ENCODE peak calls at places on chromosomes 6 and 20, in four cellular contexts. T is tibial nerve, O is left ventricle myocardium inferior, P is cardiac muscle cell. V is an unnamed sample.
A peak's percentile ranks its signal among the peaks of the same experiment; 100 is the strongest.

GRCh38 chr6:41247288-41247865 is 19.2 kb downstream of the TREML4 start:
- DNase-seq in O (no peak), P (no peak), T (no peak), V (no peak)

GRCh38 chr6:168417158-168417557 is 23.8 kb upstream of the SMOC2 start:
- DNase-seq in P (peak; percentile 8), O (no peak), T (no peak), V (no peak)

GRCh38 chr6:111248789-111249188 is 161.5 kb downstream of the SLC16A10 start:
- DNase-seq in O (no peak), P (no peak), T (no peak), V (no peak)

GRCh38 chr6:41286544-41287346 is at the start of gene TREM1:
- DNase-seq in O (peak; percentile 52), P (peak; percentile 96), T (peak; percentile 78), V (no peak)

GRCh38 chr6:154164397-154164796 is 125.4 kb downstream of the OPRM1 start:
- DNase-seq in P (peak; percentile 95), O (no peak), T (peak; percentile 72), V (no peak)

GRCh38 chr20:58906111-58906510 is 53.6 kb downstream of the GNAS start:
- DNase-seq in T (no peak), O (no peak), P (no peak), V (no peak)

GRCh38 chr20:1809121-1809520 is 86.1 kb upstream of the SIRPA start:
- DNase-seq in T (no peak), O (no peak), P (peak; percentile 44), V (no peak)

GRCh38 chr6:146481527-146481926 is 62.1 kb upstream of the RAB32 start:
- DNase-seq in P (no peak), T (no peak), O (no peak), V (no peak)

GRCh38 chr20:51712501-51713212 is 55.5 kb downstream of the ATP9A start:
- DNase-seq in T (no peak), O (no peak), P (peak; percentile 57), V (peak; percentile 50)

GRCh38 chr6:24205020-24205492 is 79.0 kb downstream of the NRSN1 start:
- DNase-seq in P (peak; percentile 55), O (no peak), T (peak; percentile 30), V (peak; percentile 32)

GRCh38 chr6:53513056-53513455 is 31.8 kb downstream of the GCLC start:
- DNase-seq in P (no peak), O (no peak), T (no peak), V (no peak)

GRCh38 chr6:42629845-42630244 is 66.0 kb downstream of the UBR2 start:
- DNase-seq in P (no peak), T (no peak), O (no peak), V (no peak)

GRCh38 chr6:5518936-5519491 is 257.7 kb downstream of the FARS2 start:
- DNase-seq in P (no peak), T (no peak), O (no peak), V (no peak)

GRCh38 chr6:134805163-134805562 is 144.7 kb downstream of the ALDH8A1 start:
- DNase-seq in T (no peak), O (no peak), P (no peak), V (no peak)

GRCh38 chr6:88780714-88781389 is 182.6 kb downstream of the RNGTT start:
- DNase-seq in O (no peak), P (peak; percentile 84), T (peak; percentile 22), V (peak; percentile 78)

GRCh38 chr6:85669735-85670194 is 27.1 kb upstream of the SYNCRIP start:
- DNase-seq in P (peak; percentile 36), O (no peak), T (no peak), V (peak; percentile 48)

GRCh38 chr20:54745780-54746179 is 270.4 kb downstream of the DOK5 start:
- DNase-seq in T (no peak), O (no peak), P (no peak), V (no peak)

GRCh38 chr6:170209354-170210025 is 81.4 kb downstream of the DLL1 start:
- DNase-seq in P (no peak), O (no peak), T (no peak), V (no peak)

GRCh38 chr6:136927313-136927712 is 5.2 kb downstream of the SLC35D3 start:
- DNase-seq in O (no peak), P (peak; percentile 25), T (no peak), V (peak; percentile 11)

GRCh38 chr20:48841861-48842529 is 14.2 kb upstream of the PREX1 start:
- DNase-seq in P (peak; percentile 83), O (no peak), T (no peak), V (no peak)

GRCh38 chr20:20211274-20211987 is 156.5 kb upstream of the INSM1 start:
- DNase-seq in O (no peak), T (no peak), P (no peak), V (no peak)

GRCh38 chr6:113997106-113997505 is 26.2 kb upstream of the HDAC2 start:
- DNase-seq in P (peak; percentile 79), T (no peak), O (no peak), V (no peak)

GRCh38 chr6:106085984-106086832 is at the start of gene PRDM1:
- DNase-seq in T (peak; percentile 58), O (peak; percentile 71), P (peak; percentile 45), V (peak; percentile 84)

GRCh38 chr6:162825597-162825996 is 97.8 kb downstream of the PACRG start:
- DNase-seq in O (no peak), P (no peak), T (no peak), V (no peak)

GRCh38 chr6:157198425-157199279 is 124.7 kb downstream of the TMEM242 start:
- DNase-seq in P (peak; percentile 30), T (peak; percentile 12), O (peak; percentile 53), V (no peak)

GRCh38 chr6:168217216-168217879 is 102.2 kb downstream of the DACT2 start:
- DNase-seq in O (no peak), T (no peak), P (no peak), V (no peak)

GRCh38 chr20:13307562-13308163 is 86.6 kb downstream of the ISM1 start:
- DNase-seq in T (no peak), P (no peak), O (no peak), V (no peak)

GRCh38 chr6:36204068-36204753 is 7.7 kb downstream of the BRPF3 start:
- DNase-seq in P (no peak), O (no peak), T (no peak), V (no peak)

GRCh38 chr6:134819858-134820495 is 129.9 kb downstream of the ALDH8A1 start:
- DNase-seq in O (no peak), P (no peak), T (no peak), V (no peak)

GRCh38 chr6:74510878-74511277 is 695.0 kb downstream of the COL12A1 start:
- DNase-seq in T (no peak), P (peak; percentile 21), O (no peak), V (no peak)

GRCh38 chr6:113328886-113329381 is 528.2 kb upstream of the MARCKS start:
- DNase-seq in P (peak; percentile 92), T (no peak), O (peak; percentile 13), V (no peak)

GRCh38 chr6:28771401-28772267 is 152.2 kb downstream of the TRIM27 start:
- DNase-seq in P (no peak), T (no peak), O (no peak), V (peak; percentile 72)

GRCh38 chr20:7980332-7981046 is 39.1 kb downstream of the TMX4 start:
- DNase-seq in P (peak; percentile 77), T (no peak), O (no peak), V (peak; percentile 38)

GRCh38 chr6:55953384-55953783 is 78.0 kb upstream of the BMP5 start:
- DNase-seq in T (no peak), P (peak; percentile 75), O (no peak), V (no peak)

GRCh38 chr20:61535956-61536355 is 283.9 kb downstream of the CDH4 start:
- DNase-seq in P (no peak), T (no peak), O (no peak), V (no peak)

DNA sequence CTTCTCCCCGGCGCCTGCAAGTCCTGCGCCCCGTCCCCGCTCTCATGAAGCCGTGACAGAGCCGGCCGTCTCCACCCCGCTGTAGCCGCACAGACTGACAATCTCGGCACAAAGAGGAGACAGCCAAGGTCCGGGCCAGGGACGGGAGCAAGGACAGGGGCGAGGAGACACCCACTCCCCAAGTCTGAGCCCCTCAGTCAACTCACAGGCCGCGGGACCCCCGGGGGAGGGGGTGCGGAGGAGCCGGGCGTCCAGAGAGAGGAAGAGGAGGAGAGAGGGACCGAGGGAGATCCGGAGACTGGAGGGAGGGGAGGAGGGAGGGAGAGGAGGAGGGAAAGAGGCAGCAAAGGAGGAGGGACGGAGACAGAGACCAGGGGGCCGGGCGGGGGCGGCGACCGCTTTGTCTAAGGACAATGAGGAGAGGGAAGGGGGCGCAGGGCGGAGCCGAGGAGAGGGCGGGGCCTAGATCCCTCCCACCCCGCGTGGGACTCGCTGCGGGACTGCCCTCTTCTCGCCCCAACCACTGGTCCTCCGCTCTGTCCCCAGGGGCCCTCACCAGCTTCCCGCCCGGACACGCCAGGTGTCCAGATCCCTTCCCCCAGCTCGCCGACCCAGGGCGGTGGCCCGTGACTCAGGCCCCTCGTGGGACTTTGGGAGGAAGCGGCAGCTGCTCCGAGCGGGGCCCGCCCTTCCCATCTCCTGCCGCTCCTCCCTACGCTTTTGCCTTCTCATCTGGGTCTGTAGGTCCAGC is 638 bp upstream of the PPP1R18 start:
- DNase-seq in P (peak; percentile 98), O (peak; percentile 98), T (peak; percentile 89), V (peak; percentile 89)
- H3K4me1 ChIP-seq in P (peaks cover 59% of the 10 kb centered on the region), O (peaks cover 92% of the 10 kb centered on the region), T (peaks cover 80% of the 10 kb centered on the region), V (peaks cover 46% of the 10 kb centered on the region)

GRCh38 chr6:72500669-72501068 is 121.2 kb upstream of the KCNQ5 start:
- DNase-seq in T (no peak), P (no peak), O (no peak), V (no peak)
- H3K36me3 ChIP-seq in T (no peaks in the 10 kb centered on the region), P (no peaks in the 10 kb centered on the region), O (no peaks in the 10 kb centered on the region), V (no peaks in the 10 kb centered on the region)

DNA sequence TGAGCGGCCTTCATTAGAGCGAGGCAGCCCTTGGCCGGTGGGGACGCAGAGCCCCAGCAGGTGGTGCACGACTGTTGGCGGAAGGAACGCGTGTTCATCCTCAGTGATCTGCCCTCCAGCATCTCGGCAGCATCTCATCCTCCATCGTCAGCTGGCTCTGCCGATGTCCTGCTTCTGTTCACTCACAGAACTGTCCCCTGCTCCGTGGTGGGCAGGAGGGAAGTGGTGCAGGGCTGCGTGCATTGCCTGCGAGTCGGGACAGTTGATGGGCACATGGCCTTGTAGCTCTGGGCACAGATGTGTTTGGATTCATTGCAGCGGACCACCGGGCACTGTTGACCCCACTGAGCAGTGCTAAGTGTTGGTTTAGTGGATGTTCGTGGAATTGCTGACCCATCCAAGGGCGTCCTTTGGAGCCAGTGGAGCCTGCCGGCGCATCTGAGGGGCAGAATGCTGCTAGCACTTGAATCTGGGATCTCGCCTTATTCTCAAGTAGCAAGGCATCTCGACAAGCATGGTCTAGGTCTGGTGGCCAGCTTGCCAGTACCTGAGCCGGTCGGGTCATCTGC is 6.7 kb upstream of the SLC17A9 start:
- DNase-seq in T (no peak), O (no peak), P (no peak), V (no peak)
- H3K4me1 ChIP-seq in T (peaks cover 17% of the 10 kb centered on the region), O (peaks cover 51% of the 10 kb centered on the region), P (peaks cover 10% of the 10 kb centered on the region), V (no peaks in the 10 kb centered on the region)

GRCh38 chr20:22003680-22004079 is 298.2 kb downstream of the PAX1 start:
- DNase-seq in T (no peak), P (no peak), O (no peak), V (no peak)
- H3K36me3 ChIP-seq in T (no peaks in the 10 kb centered on the region), P (no peaks in the 10 kb centered on the region), O (no peaks in the 10 kb centered on the region), V (no peaks in the 10 kb centered on the region)

DNA sequence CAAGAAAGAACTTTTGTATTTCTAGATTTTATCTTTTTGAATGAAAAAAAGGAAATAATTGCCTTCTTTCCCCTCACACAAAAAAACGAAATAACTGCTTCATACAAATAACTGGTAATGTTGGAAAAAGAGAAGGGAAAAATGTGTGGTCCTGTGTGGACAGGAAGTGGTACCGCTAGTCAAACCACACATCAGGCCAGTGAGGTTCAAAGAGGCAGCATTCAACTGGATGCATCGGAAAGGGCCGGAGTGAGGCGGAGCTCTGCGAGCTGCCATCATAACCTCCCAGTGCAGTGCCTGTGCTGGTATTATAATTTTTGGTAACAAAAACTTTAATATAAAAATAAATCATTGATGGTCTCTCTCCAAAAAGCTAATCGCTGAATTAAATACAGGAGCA is 111.2 kb downstream of the IRF4 start:
- DNase-seq in T (no peak), P (no peak), O (no peak), V (no peak)
- H3K4me1 ChIP-seq in T (no peaks in the 10 kb centered on the region), P (no peaks in the 10 kb centered on the region), O (peaks cover 9% of the 10 kb centered on the region), V (no peaks in the 10 kb centered on the region)

V was measured in HAP-1.